ENCODE peak calls at places on chromosomes 6 and 20, in four cellular contexts. T is body of pancreas, Z is lung, U is Panc1. D is an unnamed sample.

GRCh38 chr6:20128018-20128417 is 84.3 kb downstream of the MBOAT1 start:
- DNase-seq in T (no peak), Z (no peak), U (no peak), D (no peak)

GRCh38 chr6:127554435-127555006 is 22.5 kb upstream of the C6orf58 start:
- DNase-seq in T (peak; percentile 50), Z (no peak), U (no peak), D (peak; percentile 25)

GRCh38 chr6:34630040-34630439 is 66.5 kb downstream of the ILRUN start:
- DNase-seq in T (no peak), Z (no peak), U (no peak), D (no peak)

GRCh38 chr20:63106765-63107448 is 100.1 kb upstream of the BHLHE23 start:
- DNase-seq in T (no peak), Z (no peak), U (no peak), D (no peak)

GRCh38 chr20:58482416-58482815 is 32.8 kb downstream of the APCDD1L start:
- DNase-seq in T (no peak), Z (no peak), U (no peak), D (no peak)

GRCh38 chr6:21079468-21080048 is 514.0 kb upstream of the SOX4 start:
- DNase-seq in T (no peak), Z (no peak), U (no peak), D (no peak)

GRCh38 chr20:47758517-47759450 is 26.5 kb downstream of the SULF2 start:
- DNase-seq in T (no peak), Z (no peak), U (no peak), D (no peak)

GRCh38 chr6:170407200-170407599 is 100.6 kb downstream of the FAM120B start:
- DNase-seq in T (peak; percentile 41), Z (no peak), U (no peak), D (no peak)

GRCh38 chr20:59078231-59078630 is 35.6 kb upstream of the PRELID3B start:
- DNase-seq in T (no peak), Z (no peak), U (no peak), D (no peak)

GRCh38 chr6:4644962-4645361 is 131.2 kb upstream of the CDYL start:
- DNase-seq in T (no peak), Z (no peak), U (no peak), D (no peak)

GRCh38 chr20:22453244-22454080 is 130.9 kb downstream of the FOXA2 start:
- DNase-seq in T (peak; percentile 55), Z (no peak), U (no peak), D (peak; percentile 5)

GRCh38 chr6:25342784-25343183 is 63.6 kb downstream of the CARMIL1 start:
- DNase-seq in T (no peak), Z (no peak), U (no peak), D (no peak)

GRCh38 chr6:13762648-13763441 is 51.2 kb upstream of the RANBP9 start:
- DNase-seq in T (peak; percentile 47), Z (peak; percentile 63), U (no peak), D (no peak)

GRCh38 chr6:85594197-85594930 is 706 bp upstream of the SNX14 start:
- DNase-seq in T (no peak), Z (no peak), U (no peak), D (peak; percentile 57)

DNA sequence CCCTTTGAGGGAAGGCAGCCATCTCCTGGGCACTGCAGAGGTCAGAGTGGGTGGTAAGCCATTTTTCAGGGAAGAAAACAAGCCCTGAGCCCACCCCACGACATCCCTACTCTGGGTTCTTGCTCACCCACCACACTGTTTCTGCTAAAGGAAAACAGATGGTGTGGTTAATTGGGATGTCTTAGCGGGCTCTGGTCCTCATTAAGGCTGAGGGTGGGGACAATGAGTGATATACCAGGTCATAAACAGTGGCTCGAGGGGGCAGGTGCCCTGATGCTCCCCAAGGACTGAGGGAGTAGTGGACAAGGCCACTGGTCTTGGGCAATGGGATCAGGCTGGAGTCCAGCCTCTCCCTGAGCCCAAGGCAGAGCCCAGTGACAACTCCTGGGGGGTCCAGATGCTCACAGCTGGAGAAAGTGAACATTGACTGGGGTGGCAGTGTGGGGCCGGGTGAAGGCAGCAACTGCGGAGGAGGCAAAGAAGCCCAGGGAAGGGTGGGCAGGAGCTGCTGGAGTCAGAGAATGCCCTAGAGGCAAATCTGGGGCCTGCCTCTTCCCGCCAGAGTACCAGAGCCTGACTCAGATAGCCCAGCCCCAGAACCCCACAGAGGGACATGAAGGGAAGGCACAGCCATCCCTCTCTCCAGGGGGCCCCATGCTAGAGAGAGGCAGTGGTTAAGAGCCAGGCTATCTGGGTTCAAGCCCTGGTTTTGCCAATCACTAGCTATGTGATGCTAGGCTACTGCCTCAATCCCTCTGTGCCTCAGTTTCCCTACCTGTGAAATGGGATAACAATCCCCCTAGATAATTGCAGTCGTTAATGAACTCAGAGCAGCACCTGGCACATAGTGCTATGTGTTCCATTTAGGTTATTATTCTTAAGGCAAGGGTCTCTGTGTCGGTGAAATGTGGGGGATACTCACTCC is 72.4 kb downstream of the MRPL14 start:
- DNase-seq in T (no peak), Z (no peak), U (no peak), D (no peak)
- H3K4me1 ChIP-seq in T (peaks cover 13% of the 10 kb centered on the region), Z (peaks cover 10% of the 10 kb centered on the region), U (peaks cover 30% of the 10 kb centered on the region), D (no peaks in the 10 kb centered on the region)

GRCh38 chr6:53529324-53530036 is 15.4 kb downstream of the GCLC start:
- DNase-seq in T (no peak), Z (no peak), U (no peak), D (no peak)

GRCh38 chr6:53524455-53524815 is 20.5 kb downstream of the GCLC start:
- DNase-seq in T (no peak), Z (no peak), U (no peak), D (no peak)

GRCh38 chr6:53528107-53528506 is 16.8 kb downstream of the GCLC start:
- DNase-seq in T (no peak), Z (no peak), U (no peak), D (no peak)

GRCh38 chr6:53526000-53526399 is 18.9 kb downstream of the GCLC start:
- DNase-seq in T (no peak), Z (no peak), U (no peak), D (no peak)

DNA sequence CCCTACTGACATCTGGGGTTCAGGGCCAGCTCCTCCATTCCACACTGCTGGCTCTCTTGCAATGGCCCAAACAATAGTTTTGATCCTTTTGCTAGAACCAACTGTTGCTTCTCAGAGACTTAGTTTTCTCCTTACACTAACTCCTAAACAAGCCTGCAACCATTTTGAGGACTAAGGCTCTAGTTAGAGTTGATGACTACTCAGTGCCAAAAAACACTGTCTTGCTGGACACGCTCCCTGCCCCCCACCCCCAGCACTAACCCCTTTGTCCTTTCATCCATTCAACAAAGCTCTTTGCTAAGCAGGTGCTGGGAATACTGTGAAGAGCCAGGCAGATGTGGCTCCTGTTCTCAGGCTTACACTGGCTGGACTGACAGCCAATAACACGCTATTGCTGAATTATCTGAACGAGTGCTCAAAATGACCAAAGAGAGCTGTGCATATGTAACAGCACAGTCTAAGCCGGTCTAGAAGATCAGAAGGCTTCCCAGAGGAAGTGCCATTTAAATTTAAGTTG is 17.6 kb downstream of the GCLC start:
- DNase-seq in T (no peak), Z (no peak), U (no peak), D (no peak)
- H3K4me1 ChIP-seq in T (peaks cover 79% of the 10 kb centered on the region), Z (peaks cover 42% of the 10 kb centered on the region), U (peaks cover 47% of the 10 kb centered on the region), D (peaks cover 89% of the 10 kb centered on the region)

GRCh38 chr6:113356139-113356538 is 501.0 kb upstream of the MARCKS start:
- DNase-seq in T (no peak), Z (no peak), U (no peak), D (no peak)

GRCh38 chr6:113351183-113351834 is 505.8 kb upstream of the MARCKS start:
- DNase-seq in T (no peak), Z (no peak), U (no peak), D (no peak)

GRCh38 chr6:113352029-113352801 is 504.9 kb upstream of the MARCKS start:
- DNase-seq in T (peak; percentile 18), Z (no peak), U (peak; percentile 64), D (no peak)

GRCh38 chr6:113350521-113350920 is 506.6 kb upstream of the MARCKS start:
- DNase-seq in T (no peak), Z (no peak), U (no peak), D (no peak)

GRCh38 chr6:113352831-113353230 is 504.3 kb upstream of the MARCKS start:
- DNase-seq in T (no peak), Z (no peak), U (no peak), D (no peak)
- H3K4me1 ChIP-seq in T (peaks cover 14% of the 10 kb centered on the region), Z (peaks cover 16% of the 10 kb centered on the region), U (no peaks in the 10 kb centered on the region), D (no peaks in the 10 kb centered on the region)

DNA sequence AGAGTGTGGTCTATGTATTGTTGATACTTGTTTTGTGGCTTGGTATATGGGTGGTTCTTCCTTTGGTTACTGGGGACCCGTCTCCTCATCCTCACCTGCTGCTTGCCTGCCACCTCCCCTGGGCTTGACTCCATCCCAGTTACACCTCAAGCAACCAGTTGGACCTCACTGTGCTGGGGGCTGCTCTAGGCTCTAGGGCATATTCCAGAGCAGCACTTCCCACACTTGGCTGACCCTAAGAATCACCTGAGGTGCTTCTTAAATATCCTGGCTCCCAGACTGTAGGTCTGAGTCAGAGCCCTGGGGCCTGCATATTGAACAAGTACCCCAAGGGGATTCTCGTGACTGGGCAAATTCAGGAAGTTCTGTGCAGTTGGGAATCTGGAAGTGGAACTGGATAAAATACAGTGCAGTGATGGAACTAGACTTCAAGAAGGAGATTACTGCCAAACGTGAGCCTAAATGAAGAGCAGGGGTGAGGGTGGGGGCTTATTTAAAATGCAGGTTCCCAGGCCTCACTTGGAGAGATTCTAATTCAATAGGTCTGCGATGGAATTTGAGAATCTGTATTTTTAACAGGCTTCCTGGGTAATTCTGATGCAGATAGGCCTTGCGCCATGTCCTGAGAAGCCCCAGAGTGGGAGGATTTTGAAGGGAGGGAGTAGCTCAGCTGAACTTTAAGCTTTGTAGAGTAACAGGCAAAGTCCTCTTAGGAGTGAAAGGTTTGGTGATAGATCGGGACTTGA is 7.6 kb downstream of the SPATS1 start:
- DNase-seq in T (no peak), Z (no peak), U (no peak), D (no peak)
- H3K4me1 ChIP-seq in T (no peaks in the 10 kb centered on the region), Z (no peaks in the 10 kb centered on the region), U (no peaks in the 10 kb centered on the region), D (no peaks in the 10 kb centered on the region)

DNA sequence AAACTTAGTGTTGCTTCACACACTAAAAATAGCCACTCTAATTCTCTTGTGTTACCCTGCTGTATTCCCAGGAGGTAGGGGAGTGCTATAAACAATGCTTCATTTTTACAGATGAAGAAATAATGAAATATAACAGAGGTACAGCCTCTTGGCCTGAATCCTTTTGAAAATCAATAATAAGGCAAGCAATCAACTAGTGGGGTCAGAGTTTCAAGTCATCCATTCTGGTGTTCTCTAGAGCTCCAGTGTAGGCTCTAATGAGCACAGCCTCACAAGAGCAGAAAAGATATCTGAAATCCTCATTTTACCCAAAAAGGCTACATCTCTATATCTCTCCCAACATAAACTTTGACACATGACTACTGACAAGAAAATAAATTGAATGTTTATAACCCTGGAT is 10.8 kb downstream of the HIVEP2 start:
- DNase-seq in T (no peak), Z (no peak), U (no peak), D (no peak)
- H3K4me1 ChIP-seq in T (peaks cover 22% of the 10 kb centered on the region), Z (peaks cover 20% of the 10 kb centered on the region), U (peaks cover 5% of the 10 kb centered on the region), D (peaks cover 6% of the 10 kb centered on the region)

DNA sequence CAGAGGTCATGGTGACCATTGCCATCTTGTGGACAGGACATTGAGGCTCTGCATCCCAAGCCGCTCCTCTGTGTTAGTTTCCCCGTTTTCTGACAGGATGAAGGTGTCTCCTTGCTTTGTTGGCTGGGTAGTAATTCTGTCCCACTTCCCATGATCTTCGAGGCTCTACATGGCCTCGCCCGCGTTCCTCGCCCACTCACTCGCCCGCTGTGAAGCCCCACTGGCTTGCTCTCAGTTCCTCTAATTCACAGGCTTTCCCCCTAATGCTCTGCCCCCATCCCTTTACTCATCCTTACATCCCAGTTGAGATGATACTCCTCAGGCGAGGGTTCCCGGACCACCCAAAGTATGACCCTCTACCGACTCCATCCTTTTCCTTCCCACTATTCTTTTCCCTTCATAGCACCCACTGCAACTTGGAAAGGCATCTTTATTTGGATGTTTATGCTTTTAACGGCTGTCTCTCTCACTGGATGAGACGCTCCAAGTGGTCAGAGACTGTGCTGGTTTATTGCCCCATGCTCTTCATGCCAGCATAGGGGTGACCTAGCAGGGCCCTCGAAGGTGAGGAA is 511 bp upstream of the SLC35B2 start:
- DNase-seq in T (no peak), Z (no peak), U (no peak), D (no peak)
- H3K4me1 ChIP-seq in T (peaks cover 61% of the 10 kb centered on the region), Z (no peaks in the 10 kb centered on the region), U (peaks cover 47% of the 10 kb centered on the region), D (peaks cover 9% of the 10 kb centered on the region)

GRCh38 chr6:1607557-1608221 is 2.0 kb upstream of the FOXC1 start:
- DNase-seq in T (no peak), Z (no peak), U (no peak), D (peak; percentile 90)
- H3K4me1 ChIP-seq in T (peaks cover 64% of the 10 kb centered on the region), Z (no peaks in the 10 kb centered on the region), U (peaks cover 7% of the 10 kb centered on the region), D (peaks cover 26% of the 10 kb centered on the region)

D was measured in HAP-1.